ENCODE peak calls at places on chromosomes 4 and X, in five cellular contexts. One of them, this sample, is unnamed.

GRCh38 chr4:168784786-168785461 is 225.1 kb downstream of the CBR4 start:
- DNase-seq in tibial nerve: no peak
- DNase-seq in lower lobe of right lung: no peak
- DNase-seq in fibroblast of pulmonary artery: no peak
- DNase-seq in GM12864: no peak
- DNase-seq in this sample: no peak

GRCh38 chr4:63049726-63050125 is 1359.5 kb downstream of the TECRL start:
- DNase-seq in tibial nerve: no peak
- DNase-seq in lower lobe of right lung: no peak
- DNase-seq in fibroblast of pulmonary artery: no peak
- DNase-seq in GM12864: no peak
- DNase-seq in this sample: no peak

GRCh38 chr4:1576961-1577814 is 106.9 kb downstream of the FAM53A start:
- DNase-seq in tibial nerve: no peak
- DNase-seq in lower lobe of right lung: peak
- DNase-seq in fibroblast of pulmonary artery: no peak
- DNase-seq in GM12864: no peak
- DNase-seq in this sample: no peak

GRCh38 chr4:164501074-164501473 is 252.9 kb upstream of the SMIM31 start:
- DNase-seq in tibial nerve: no peak
- DNase-seq in lower lobe of right lung: no peak
- DNase-seq in fibroblast of pulmonary artery: peak
- DNase-seq in GM12864: no peak
- DNase-seq in this sample: no peak

GRCh38 chrX:31743004-31743403 is 671.2 kb upstream of the FTHL17 start:
- DNase-seq in tibial nerve: no peak
- DNase-seq in lower lobe of right lung: no peak
- DNase-seq in fibroblast of pulmonary artery: no peak
- DNase-seq in GM12864: no peak
- DNase-seq in this sample: no peak

GRCh38 chr4:39635023-39635422 is 3.6 kb downstream of the SMIM14 start:
- DNase-seq in tibial nerve: no peak
- DNase-seq in lower lobe of right lung: no peak
- DNase-seq in fibroblast of pulmonary artery: no peak
- DNase-seq in GM12864: no peak
- DNase-seq in this sample: no peak

GRCh38 chr4:80266267-80266901 is at the start of gene FGF5:
- DNase-seq in tibial nerve: no peak
- DNase-seq in lower lobe of right lung: peak
- DNase-seq in fibroblast of pulmonary artery: peak
- DNase-seq in GM12864: no peak
- DNase-seq in this sample: peak

GRCh38 chrX:108464604-108465003 is 25.0 kb downstream of the COL4A5 start:
- DNase-seq in tibial nerve: no peak
- DNase-seq in lower lobe of right lung: no peak
- DNase-seq in fibroblast of pulmonary artery: peak
- DNase-seq in GM12864: no peak
- DNase-seq in this sample: no peak

GRCh38 chr4:21753084-21753760 is 195.3 kb downstream of the KCNIP4 start:
- DNase-seq in tibial nerve: no peak
- DNase-seq in lower lobe of right lung: no peak
- DNase-seq in fibroblast of pulmonary artery: no peak
- DNase-seq in GM12864: no peak
- DNase-seq in this sample: no peak

GRCh38 chrX:112048707-112049106 is 33.9 kb downstream of the TRPC5 start:
- DNase-seq in tibial nerve: no peak
- DNase-seq in lower lobe of right lung: no peak
- DNase-seq in fibroblast of pulmonary artery: no peak
- DNase-seq in GM12864: no peak
- DNase-seq in this sample: no peak

GRCh38 chrX:112043997-112044396 is 38.6 kb downstream of the TRPC5 start:
- DNase-seq in tibial nerve: no peak
- DNase-seq in lower lobe of right lung: no peak
- DNase-seq in fibroblast of pulmonary artery: peak
- DNase-seq in GM12864: no peak
- DNase-seq in this sample: no peak
- TF ChIP-seq CTCF in tibial nerve: no peak
- TF ChIP-seq CTCF in lower lobe of right lung: no peak
- TF ChIP-seq CTCF in fibroblast of pulmonary artery: no peak
- TF ChIP-seq CTCF in GM12864: peak
- TF ChIP-seq CTCF in this sample: peak

GRCh38 chr4:30434656-30435055 is 285.5 kb upstream of the PCDH7 start:
- DNase-seq in tibial nerve: no peak
- DNase-seq in lower lobe of right lung: no peak
- DNase-seq in fibroblast of pulmonary artery: no peak
- DNase-seq in GM12864: no peak
- DNase-seq in this sample: no peak
- H3K4me3 ChIP-seq in tibial nerve: no peak
- H3K4me3 ChIP-seq in lower lobe of right lung: no peak
- H3K4me3 ChIP-seq in fibroblast of pulmonary artery: no peak
- H3K4me3 ChIP-seq in GM12864: no peak
- H3K4me3 ChIP-seq in this sample: no peak

GRCh38 chrX:42567268-42567667 is 210.7 kb downstream of the PPP1R2C start:
- DNase-seq in tibial nerve: no peak
- DNase-seq in lower lobe of right lung: no peak
- DNase-seq in fibroblast of pulmonary artery: peak
- DNase-seq in GM12864: no peak
- DNase-seq in this sample: no peak
- TF ChIP-seq CTCF in tibial nerve: no peak
- TF ChIP-seq CTCF in lower lobe of right lung: no peak
- TF ChIP-seq CTCF in fibroblast of pulmonary artery: no peak
- TF ChIP-seq CTCF in GM12864: no peak
- TF ChIP-seq CTCF in this sample: no peak

GRCh38 chrX:46978341-46979291 is 66.4 kb downstream of the JADE3 start:
- DNase-seq in tibial nerve: peak
- DNase-seq in lower lobe of right lung: peak
- DNase-seq in fibroblast of pulmonary artery: peak
- DNase-seq in GM12864: peak
- DNase-seq in this sample: peak
- H3K4me3 ChIP-seq in tibial nerve: no peak
- H3K4me3 ChIP-seq in lower lobe of right lung: no peak
- H3K4me3 ChIP-seq in fibroblast of pulmonary artery: peak
- H3K4me3 ChIP-seq in GM12864: no peak
- H3K4me3 ChIP-seq in this sample: no peak

GRCh38 chrX:101478366-101478765 is 6.9 kb upstream of the ARMCX4 start:
- DNase-seq in tibial nerve: no peak
- DNase-seq in lower lobe of right lung: no peak
- DNase-seq in fibroblast of pulmonary artery: peak
- DNase-seq in GM12864: no peak
- DNase-seq in this sample: no peak

GRCh38 chrX:101485212-101486064 is at the start of gene ARMCX4:
- DNase-seq in tibial nerve: peak
- DNase-seq in lower lobe of right lung: peak
- DNase-seq in fibroblast of pulmonary artery: peak
- DNase-seq in GM12864: no peak
- DNase-seq in this sample: peak

GRCh38 chrX:101483705-101484104 is 1.6 kb upstream of the ARMCX4 start:
- DNase-seq in tibial nerve: no peak
- DNase-seq in lower lobe of right lung: no peak
- DNase-seq in fibroblast of pulmonary artery: peak
- DNase-seq in GM12864: no peak
- DNase-seq in this sample: no peak

GRCh38 chrX:101482296-101482695 is 3.0 kb upstream of the ARMCX4 start:
- DNase-seq in tibial nerve: no peak
- DNase-seq in lower lobe of right lung: no peak
- DNase-seq in fibroblast of pulmonary artery: peak
- DNase-seq in GM12864: no peak
- DNase-seq in this sample: no peak
- TF ChIP-seq CTCF in tibial nerve: no peak
- TF ChIP-seq CTCF in lower lobe of right lung: no peak
- TF ChIP-seq CTCF in fibroblast of pulmonary artery: no peak
- TF ChIP-seq CTCF in GM12864: no peak
- TF ChIP-seq CTCF in this sample: no peak

GRCh38 chr4:86482296-86482695 is 111.8 kb upstream of the PTPN13 start:
- DNase-seq in tibial nerve: no peak
- DNase-seq in lower lobe of right lung: no peak
- DNase-seq in fibroblast of pulmonary artery: no peak
- DNase-seq in GM12864: no peak
- DNase-seq in this sample: no peak
- H3K4me3 ChIP-seq in tibial nerve: no peak
- H3K4me3 ChIP-seq in lower lobe of right lung: no peak
- H3K4me3 ChIP-seq in fibroblast of pulmonary artery: no peak
- H3K4me3 ChIP-seq in GM12864: no peak
- H3K4me3 ChIP-seq in this sample: no peak

GRCh38 chr4:147250062-147250461 is 230.8 kb upstream of the EDNRA start:
- DNase-seq in tibial nerve: no peak
- DNase-seq in lower lobe of right lung: no peak
- DNase-seq in fibroblast of pulmonary artery: no peak
- DNase-seq in GM12864: no peak
- DNase-seq in this sample: no peak
- TF ChIP-seq CTCF in tibial nerve: no peak
- TF ChIP-seq CTCF in lower lobe of right lung: no peak
- TF ChIP-seq CTCF in fibroblast of pulmonary artery: no peak
- TF ChIP-seq CTCF in GM12864: no peak
- TF ChIP-seq CTCF in this sample: no peak

DNA sequence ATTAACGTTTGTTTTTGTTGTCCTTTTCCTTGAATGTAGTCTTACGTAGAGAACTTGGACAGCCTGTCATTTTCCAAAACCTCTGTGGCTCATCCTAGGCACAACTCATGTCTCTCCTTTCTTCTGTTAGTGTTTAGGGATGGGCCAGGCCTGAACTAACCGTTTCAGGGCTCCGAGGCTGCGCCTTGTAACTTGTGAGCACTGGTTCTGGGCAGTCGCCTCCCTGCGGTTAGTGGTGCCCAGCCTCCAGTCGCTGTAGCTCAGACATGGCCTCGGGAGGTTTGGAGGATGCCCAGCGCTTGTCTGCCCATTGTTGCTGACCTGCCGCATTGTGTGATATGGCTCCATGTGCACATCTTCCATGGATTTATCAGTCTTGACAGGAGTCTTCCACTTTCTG is 32.8 kb downstream of the TMEM131L start:
- DNase-seq in tibial nerve: no peak
- DNase-seq in lower lobe of right lung: no peak
- DNase-seq in fibroblast of pulmonary artery: no peak
- DNase-seq in GM12864: no peak
- DNase-seq in this sample: no peak
- H3K4me3 ChIP-seq in tibial nerve: no peak
- H3K4me3 ChIP-seq in lower lobe of right lung: no peak
- H3K4me3 ChIP-seq in fibroblast of pulmonary artery: no peak
- H3K4me3 ChIP-seq in GM12864: no peak
- H3K4me3 ChIP-seq in this sample: no peak

This sample was measured in GM06990.